ENCODE peak calls at places on chromosomes 2 and 18, in nine cellular contexts. One of them, this sample, is unnamed.

GRCh38 chr2:178473931-178474330 is 4.5 kb downstream of the FKBP7 start:
- DNase-seq in breast epithelium: no peak
- DNase-seq in A549: no peak
- DNase-seq in tibial nerve: no peak
- DNase-seq in lower lobe of right lung: no peak
- DNase-seq in mammary epithelial cell: no peak
- DNase-seq in colonic mucosa: no peak
- DNase-seq in pancreas: no peak
- DNase-seq in HCT116: no peak
- DNase-seq in this sample: no peak

GRCh38 chr2:21820271-21820670 is 696.5 kb downstream of the TDRD15 start:
- DNase-seq in pancreas: no peak
- DNase-seq in tibial nerve: no peak
- DNase-seq in HCT116: no peak
- DNase-seq in mammary epithelial cell: no peak
- DNase-seq in A549: no peak
- DNase-seq in colonic mucosa: no peak
- DNase-seq in lower lobe of right lung: no peak
- DNase-seq in breast epithelium: no peak
- DNase-seq in this sample: no peak

GRCh38 chr2:109091526-109091925 is 37.5 kb upstream of the SH3RF3 start:
- DNase-seq in A549: no peak
- DNase-seq in lower lobe of right lung: no peak
- DNase-seq in tibial nerve: no peak
- DNase-seq in breast epithelium: no peak
- DNase-seq in pancreas: no peak
- DNase-seq in HCT116: no peak
- DNase-seq in mammary epithelial cell: no peak
- DNase-seq in colonic mucosa: no peak
- DNase-seq in this sample: no peak

GRCh38 chr2:147428348-147428747 is 416.5 kb upstream of the ACVR2A start:
- DNase-seq in lower lobe of right lung: no peak
- DNase-seq in mammary epithelial cell: no peak
- DNase-seq in breast epithelium: no peak
- DNase-seq in HCT116: no peak
- DNase-seq in colonic mucosa: no peak
- DNase-seq in A549: no peak
- DNase-seq in pancreas: no peak
- DNase-seq in tibial nerve: no peak
- DNase-seq in this sample: no peak

GRCh38 chr2:102069311-102069974 is 73.1 kb upstream of the IL1R1 start:
- DNase-seq in lower lobe of right lung: no peak
- DNase-seq in A549: no peak
- DNase-seq in tibial nerve: no peak
- DNase-seq in pancreas: no peak
- DNase-seq in HCT116: no peak
- DNase-seq in breast epithelium: no peak
- DNase-seq in colonic mucosa: no peak
- DNase-seq in mammary epithelial cell: no peak
- DNase-seq in this sample: no peak

GRCh38 chr2:27887122-27887521 is 3.1 kb downstream of the RBKS start:
- DNase-seq in colonic mucosa: no peak
- DNase-seq in breast epithelium: no peak
- DNase-seq in HCT116: no peak
- DNase-seq in A549: no peak
- DNase-seq in lower lobe of right lung: no peak
- DNase-seq in mammary epithelial cell: no peak
- DNase-seq in tibial nerve: no peak
- DNase-seq in pancreas: no peak
- DNase-seq in this sample: no peak

GRCh38 chr2:195961873-195962272 is 106.8 kb downstream of the DNAH7 start:
- DNase-seq in lower lobe of right lung: no peak
- DNase-seq in tibial nerve: no peak
- DNase-seq in A549: no peak
- DNase-seq in breast epithelium: no peak
- DNase-seq in pancreas: no peak
- DNase-seq in HCT116: no peak
- DNase-seq in colonic mucosa: no peak
- DNase-seq in mammary epithelial cell: no peak
- DNase-seq in this sample: no peak

GRCh38 chr2:234406085-234406484 is 90.8 kb downstream of the ARL4C start:
- DNase-seq in lower lobe of right lung: no peak
- DNase-seq in breast epithelium: no peak
- DNase-seq in HCT116: no peak
- DNase-seq in mammary epithelial cell: no peak
- DNase-seq in A549: no peak
- DNase-seq in colonic mucosa: no peak
- DNase-seq in tibial nerve: no peak
- DNase-seq in pancreas: no peak
- DNase-seq in this sample: no peak

GRCh38 chr2:173448938-173449471 is 94.3 kb downstream of the CDCA7 start:
- DNase-seq in mammary epithelial cell: peak; percentile 74
- DNase-seq in colonic mucosa: peak; percentile 93
- DNase-seq in pancreas: peak; percentile 85
- DNase-seq in A549: peak; percentile 73
- DNase-seq in tibial nerve: no peak
- DNase-seq in breast epithelium: peak; percentile 66
- DNase-seq in lower lobe of right lung: peak; percentile 73
- DNase-seq in HCT116: peak; percentile 85
- DNase-seq in this sample: peak; percentile 50

GRCh38 chr2:143808166-143808565 is 678.9 kb downstream of the ARHGAP15 start:
- DNase-seq in mammary epithelial cell: no peak
- DNase-seq in lower lobe of right lung: no peak
- DNase-seq in breast epithelium: no peak
- DNase-seq in pancreas: no peak
- DNase-seq in tibial nerve: no peak
- DNase-seq in A549: no peak
- DNase-seq in HCT116: no peak
- DNase-seq in colonic mucosa: no peak
- DNase-seq in this sample: no peak

GRCh38 chr2:32284321-32284720 is 6.6 kb downstream of the YIPF4 start:
- DNase-seq in mammary epithelial cell: peak; percentile 75
- DNase-seq in pancreas: no peak
- DNase-seq in breast epithelium: no peak
- DNase-seq in A549: no peak
- DNase-seq in HCT116: no peak
- DNase-seq in tibial nerve: no peak
- DNase-seq in colonic mucosa: no peak
- DNase-seq in lower lobe of right lung: no peak
- DNase-seq in this sample: no peak

GRCh38 chr2:221780281-221780688 is 208.2 kb upstream of the EPHA4 start:
- DNase-seq in tibial nerve: no peak
- DNase-seq in breast epithelium: no peak
- DNase-seq in pancreas: no peak
- DNase-seq in colonic mucosa: no peak
- DNase-seq in mammary epithelial cell: peak; percentile 22
- DNase-seq in A549: no peak
- DNase-seq in HCT116: no peak
- DNase-seq in lower lobe of right lung: no peak
- DNase-seq in this sample: no peak

GRCh38 chr2:200396726-200397348 is 90.3 kb downstream of the SPATS2L start:
- DNase-seq in HCT116: no peak
- DNase-seq in tibial nerve: no peak
- DNase-seq in lower lobe of right lung: no peak
- DNase-seq in mammary epithelial cell: peak; percentile 30
- DNase-seq in breast epithelium: no peak
- DNase-seq in colonic mucosa: no peak
- DNase-seq in pancreas: no peak
- DNase-seq in A549: no peak
- DNase-seq in this sample: no peak

GRCh38 chr2:131055169-131056065 is 37.8 kb downstream of the FAM168B start:
- DNase-seq in mammary epithelial cell: no peak
- DNase-seq in A549: no peak
- DNase-seq in colonic mucosa: no peak
- DNase-seq in breast epithelium: no peak
- DNase-seq in HCT116: no peak
- DNase-seq in lower lobe of right lung: peak; percentile 24
- DNase-seq in pancreas: no peak
- DNase-seq in tibial nerve: no peak
- DNase-seq in this sample: no peak

GRCh38 chr2:234989183-234989701 is 37.4 kb downstream of the SH3BP4 start:
- DNase-seq in colonic mucosa: peak; percentile 96
- DNase-seq in mammary epithelial cell: peak; percentile 89
- DNase-seq in pancreas: peak; percentile 97
- DNase-seq in breast epithelium: peak; percentile 91
- DNase-seq in tibial nerve: peak; percentile 80
- DNase-seq in HCT116: no peak
- DNase-seq in A549: no peak
- DNase-seq in lower lobe of right lung: peak; percentile 94
- DNase-seq in this sample: no peak

DNA sequence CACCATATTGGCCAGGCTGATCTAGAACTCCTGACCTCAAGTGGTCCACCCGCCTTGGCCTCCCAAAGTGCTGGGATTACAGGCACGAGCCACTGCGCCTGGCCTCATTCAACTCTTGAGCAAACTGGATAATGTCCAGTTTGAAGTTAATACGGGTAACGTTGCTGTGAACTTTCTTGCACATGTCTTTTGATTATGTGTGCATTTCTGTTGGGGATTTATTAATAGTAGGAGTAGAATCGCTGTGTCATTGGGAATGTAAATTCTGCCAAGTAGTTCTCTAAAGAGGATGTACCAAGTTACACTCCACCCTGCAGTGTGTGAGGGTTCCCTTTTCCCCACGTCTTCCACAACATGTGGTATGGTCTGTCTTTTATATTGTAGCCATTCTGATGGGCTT is 6.2 kb downstream of the IMPA2 start:
- DNase-seq in mammary epithelial cell: no peak
- DNase-seq in tibial nerve: no peak
- DNase-seq in breast epithelium: no peak
- DNase-seq in colonic mucosa: no peak
- DNase-seq in pancreas: no peak
- DNase-seq in HCT116: no peak
- DNase-seq in A549: no peak
- DNase-seq in lower lobe of right lung: no peak
- DNase-seq in this sample: no peak
- H3K4me1 ChIP-seq in mammary epithelial cell: no peaks in the 10 kb centered on the region
- H3K4me1 ChIP-seq in tibial nerve: peaks cover 12% of the 10 kb centered on the region
- H3K4me1 ChIP-seq in breast epithelium: no peaks in the 10 kb centered on the region
- H3K4me1 ChIP-seq in colonic mucosa: peaks cover 18% of the 10 kb centered on the region
- H3K4me1 ChIP-seq in pancreas: peaks cover 60% of the 10 kb centered on the region
- H3K4me1 ChIP-seq in HCT116: peaks cover 9% of the 10 kb centered on the region
- H3K4me1 ChIP-seq in A549: peaks cover 63% of the 10 kb centered on the region
- H3K4me1 ChIP-seq in lower lobe of right lung: peaks cover 32% of the 10 kb centered on the region
- H3K4me1 ChIP-seq in this sample: no peaks in the 10 kb centered on the region

GRCh38 chr2:161063946-161064306 is 96.3 kb upstream of the TANK start:
- DNase-seq in HCT116: no peak
- DNase-seq in breast epithelium: no peak
- DNase-seq in tibial nerve: no peak
- DNase-seq in colonic mucosa: no peak
- DNase-seq in mammary epithelial cell: no peak
- DNase-seq in lower lobe of right lung: no peak
- DNase-seq in A549: no peak
- DNase-seq in pancreas: no peak
- DNase-seq in this sample: no peak

GRCh38 chr2:161061786-161062185 is 98.4 kb upstream of the TANK start:
- DNase-seq in A549: no peak
- DNase-seq in HCT116: no peak
- DNase-seq in mammary epithelial cell: no peak
- DNase-seq in lower lobe of right lung: no peak
- DNase-seq in tibial nerve: no peak
- DNase-seq in breast epithelium: no peak
- DNase-seq in colonic mucosa: no peak
- DNase-seq in pancreas: no peak
- DNase-seq in this sample: no peak

GRCh38 chr2:161059388-161059787 is 100.8 kb upstream of the TANK start:
- DNase-seq in breast epithelium: no peak
- DNase-seq in A549: no peak
- DNase-seq in pancreas: no peak
- DNase-seq in mammary epithelial cell: no peak
- DNase-seq in tibial nerve: no peak
- DNase-seq in lower lobe of right lung: no peak
- DNase-seq in colonic mucosa: no peak
- DNase-seq in HCT116: no peak
- DNase-seq in this sample: no peak

GRCh38 chr2:161067846-161068245 is 92.4 kb upstream of the TANK start:
- DNase-seq in colonic mucosa: no peak
- DNase-seq in breast epithelium: no peak
- DNase-seq in mammary epithelial cell: no peak
- DNase-seq in pancreas: no peak
- DNase-seq in lower lobe of right lung: no peak
- DNase-seq in tibial nerve: no peak
- DNase-seq in HCT116: no peak
- DNase-seq in A549: no peak
- DNase-seq in this sample: no peak

GRCh38 chr2:161063074-161063945 is 96.9 kb upstream of the TANK start:
- DNase-seq in HCT116: peak; percentile 75
- DNase-seq in breast epithelium: peak; percentile 78
- DNase-seq in lower lobe of right lung: peak; percentile 50
- DNase-seq in pancreas: no peak
- DNase-seq in A549: peak; percentile 56
- DNase-seq in tibial nerve: peak; percentile 61
- DNase-seq in mammary epithelial cell: peak; percentile 77
- DNase-seq in colonic mucosa: peak; percentile 84
- DNase-seq in this sample: peak; percentile 67
- H3K4me3 ChIP-seq in HCT116: no peak overlapping the region
- H3K4me3 ChIP-seq in breast epithelium: peak overlapping the region; percentile 40
- H3K4me3 ChIP-seq in lower lobe of right lung: no peak overlapping the region
- H3K4me3 ChIP-seq in pancreas: no peak overlapping the region
- H3K4me3 ChIP-seq in A549: no peak overlapping the region
- H3K4me3 ChIP-seq in tibial nerve: no peak overlapping the region
- H3K4me3 ChIP-seq in mammary epithelial cell: no peak overlapping the region
- H3K4me3 ChIP-seq in colonic mucosa: no peak overlapping the region
- H3K4me3 ChIP-seq in this sample: no peak overlapping the region

DNA sequence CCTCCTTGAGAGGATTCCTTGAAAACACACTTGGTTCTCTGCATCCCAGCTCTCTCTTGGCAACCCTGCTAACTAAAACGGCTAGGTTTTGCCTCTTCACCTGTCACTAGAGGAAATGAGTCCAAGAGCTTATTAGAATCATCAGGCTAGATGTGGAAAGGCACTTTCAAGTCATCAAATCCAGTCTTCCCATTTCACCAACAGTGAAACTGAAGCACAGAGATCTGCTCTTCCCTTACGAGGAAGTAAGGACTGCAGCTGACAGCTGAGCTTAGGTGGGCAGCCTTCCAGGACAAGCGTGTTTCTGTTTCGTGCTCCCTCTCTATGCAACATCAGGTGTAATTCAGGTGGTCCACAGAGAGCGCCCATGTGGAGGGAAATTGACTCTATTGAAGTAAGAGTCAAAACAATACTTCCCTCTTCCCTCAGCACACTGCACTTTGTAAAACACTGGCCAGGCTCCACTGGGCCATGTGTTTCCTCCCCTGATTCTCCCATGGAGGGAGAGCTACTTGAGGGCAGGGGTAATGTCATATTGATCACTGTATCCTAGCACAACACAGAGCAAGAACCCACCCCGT is 5.5 kb downstream of the CYRIA start:
- DNase-seq in A549: no peak
- DNase-seq in HCT116: no peak
- DNase-seq in breast epithelium: no peak
- DNase-seq in lower lobe of right lung: no peak
- DNase-seq in colonic mucosa: no peak
- DNase-seq in tibial nerve: no peak
- DNase-seq in pancreas: no peak
- DNase-seq in mammary epithelial cell: no peak
- DNase-seq in this sample: no peak
- H3K4me1 ChIP-seq in A549: no peaks in the 10 kb centered on the region
- H3K4me1 ChIP-seq in HCT116: peaks cover under 1% of the 10 kb centered on the region
- H3K4me1 ChIP-seq in breast epithelium: peaks cover 7% of the 10 kb centered on the region
- H3K4me1 ChIP-seq in lower lobe of right lung: peaks cover 99% of the 10 kb centered on the region
- H3K4me1 ChIP-seq in colonic mucosa: no peaks in the 10 kb centered on the region
- H3K4me1 ChIP-seq in tibial nerve: peaks cover 22% of the 10 kb centered on the region
- H3K4me1 ChIP-seq in pancreas: peaks cover 2% of the 10 kb centered on the region
- H3K4me1 ChIP-seq in mammary epithelial cell: peaks cover under 1% of the 10 kb centered on the region
- H3K4me1 ChIP-seq in this sample: peaks cover 3% of the 10 kb centered on the region

GRCh38 chr18:63131944-63132818 is 187.4 kb downstream of the BCL2 start:
- DNase-seq in lower lobe of right lung: no peak
- DNase-seq in pancreas: no peak
- DNase-seq in tibial nerve: no peak
- DNase-seq in colonic mucosa: no peak
- DNase-seq in breast epithelium: no peak
- DNase-seq in A549: no peak
- DNase-seq in mammary epithelial cell: no peak
- DNase-seq in HCT116: no peak
- DNase-seq in this sample: no peak
- H3K4me3 ChIP-seq in lower lobe of right lung: no peak overlapping the region
- H3K4me3 ChIP-seq in pancreas: peak overlapping the region; percentile 12
- H3K4me3 ChIP-seq in tibial nerve: no peak overlapping the region
- H3K4me3 ChIP-seq in colonic mucosa: no peak overlapping the region
- H3K4me3 ChIP-seq in breast epithelium: no peak overlapping the region
- H3K4me3 ChIP-seq in A549: no peak overlapping the region
- H3K4me3 ChIP-seq in mammary epithelial cell: no peak overlapping the region
- H3K4me3 ChIP-seq in HCT116: no peak overlapping the region
- H3K4me3 ChIP-seq in this sample: no peak overlapping the region